ENCODE peak calls at places on chromosomes 1 and 21, in ten cellular contexts. R is nephron progenitor cell, I is kidney epithelial cell, B is lung, L is MM.1S, J is brain microvascular endothelial cell, F is GM12865, A is neural crest cell, K is glutamatergic neuron, V is endodermal cell. D is an unnamed sample.

GRCh38 chr1:147669475-147670318 is 627 bp downstream of the ACP6 start:
- DNase-seq in R (peak; percentile 64), I (no peak), B (peak; percentile 56), L (peak; percentile 96), J (peak; percentile 34), F (peak; percentile 69), A (peak; percentile 47), K (peak; percentile 62), V (peak; percentile 84), D (peak; percentile 78)

GRCh38 chr1:180571060-180571831 is 12.5 kb downstream of the OVAAL start:
- DNase-seq in R (no peak), I (no peak), B (no peak), L (no peak), J (no peak), F (no peak), A (no peak), K (no peak), V (no peak), D (peak; percentile 74)

GRCh38 chr1:6358757-6359567 is 34.6 kb downstream of the ACOT7 start:
- DNase-seq in R (no peak), I (no peak), B (no peak), L (no peak), J (peak; percentile 61), F (peak; percentile 73), A (no peak), K (no peak), V (no peak), D (peak; percentile 56)

GRCh38 chr1:228264100-228264816 is 56.4 kb downstream of the OBSCN start:
- DNase-seq in R (no peak), I (no peak), B (peak; percentile 25), L (no peak), J (no peak), F (no peak), A (no peak), K (no peak), V (no peak), D (no peak)

GRCh38 chr1:44571712-44572571 is 102.3 kb downstream of the TMEM53 start:
- DNase-seq in R (no peak), I (no peak), B (no peak), L (peak; percentile 57), J (no peak), F (peak; percentile 47), A (no peak), K (no peak), V (no peak), D (peak; percentile 34)

GRCh38 chr21:34260598-34260997 is 103.2 kb upstream of the KCNE2 start:
- DNase-seq in R (no peak), I (no peak), B (no peak), L (no peak), J (no peak), F (no peak), A (no peak), K (no peak), V (peak; percentile 50), D (no peak)

GRCh38 chr1:116762781-116763115 is 8.5 kb downstream of the CD2 start:
- DNase-seq in R (no peak), I (no peak), B (peak; percentile 22), L (no peak), J (no peak), F (peak; percentile 63), A (no peak), K (no peak), V (no peak), D (no peak)

GRCh38 chr21:45330075-45330781 is 42.5 kb upstream of the POFUT2 start:
- DNase-seq in R (no peak), I (peak; percentile 93), B (peak; percentile 88), L (no peak), J (peak; percentile 74), F (no peak), A (no peak), K (no peak), V (peak; percentile 90), D (peak; percentile 74)

GRCh38 chr1:85554630-85555327 is 25.8 kb upstream of the CCN1 start:
- DNase-seq in R (no peak), I (no peak), B (no peak), L (no peak), J (no peak), F (no peak), A (no peak), K (no peak), V (no peak), D (peak; percentile 59)

DNA sequence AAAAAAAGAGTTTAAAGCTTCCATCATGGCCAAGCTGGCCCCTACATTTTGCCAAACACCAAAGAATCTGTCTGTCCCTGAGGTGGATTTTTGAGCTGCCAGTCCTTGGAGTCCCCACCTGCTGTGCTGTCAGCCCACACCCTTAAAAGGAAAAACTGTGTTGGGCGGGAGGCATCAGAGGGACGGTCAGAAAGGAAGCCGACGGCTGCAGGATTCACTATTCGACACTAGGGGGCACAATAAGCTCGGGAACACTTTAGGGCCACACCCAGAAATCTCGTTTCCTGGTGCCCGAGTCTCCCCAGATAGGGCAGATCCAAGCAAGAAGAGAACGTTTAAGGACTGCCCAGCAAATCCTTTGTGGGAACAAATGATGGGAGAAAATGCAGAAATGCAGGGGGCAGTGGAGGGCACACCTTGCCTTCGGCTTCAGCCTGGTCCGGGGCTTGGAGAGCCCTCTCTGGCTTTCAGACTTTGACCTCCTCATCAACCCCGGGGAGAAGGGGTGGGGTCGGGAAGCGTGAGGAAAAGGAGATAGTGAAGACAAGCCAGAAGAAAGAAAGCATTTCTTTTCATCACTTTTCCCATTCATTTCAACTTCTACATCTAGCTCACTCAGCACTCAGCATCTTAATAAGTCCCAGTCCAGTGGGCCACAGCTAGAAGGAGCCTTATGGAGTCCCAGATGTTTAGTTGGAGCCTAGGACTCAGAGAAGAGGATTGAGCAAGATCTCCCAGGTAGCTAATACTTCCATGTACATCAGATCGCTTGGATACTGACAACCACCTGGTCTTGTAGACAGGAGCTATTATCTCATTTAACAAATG is 5.0 kb upstream of the CTTNBP2NL start:
- DNase-seq in R (peak; percentile 83), I (peak; percentile 70), B (peak; percentile 90), L (peak; percentile 68), J (peak; percentile 90), F (peak; percentile 89), A (peak; percentile 85), K (peak; percentile 83), V (peak; percentile 97), D (peak; percentile 94)
- TF ChIP-seq CTCF in R (peak; percentile 86), I (peak; percentile 84), B (peak; percentile 93), L (peak; percentile 67), J (peak; percentile 91), F (peak; percentile 81), A (peak; percentile 94), K (peak; percentile 94), V (peak; percentile 96), D (peak; percentile 92)

DNA sequence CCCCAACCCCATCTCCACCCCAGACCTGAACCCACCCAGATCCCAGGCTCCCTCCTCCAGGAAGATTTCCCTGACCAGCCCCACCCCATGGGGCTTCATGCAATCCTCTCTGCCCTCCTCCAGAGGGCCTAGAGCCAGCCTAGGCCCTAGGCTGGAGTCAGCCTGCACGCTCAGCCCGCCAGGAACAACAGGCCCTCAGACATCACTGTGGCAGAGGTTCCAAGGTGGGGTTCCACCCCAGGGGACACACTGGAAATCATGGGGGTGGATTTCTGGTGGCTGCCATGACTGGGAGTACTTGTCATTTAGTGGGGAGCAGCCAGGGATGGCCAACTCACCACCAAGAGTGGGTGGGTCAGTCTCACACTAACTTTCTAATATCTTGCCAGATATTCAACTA is 122.0 kb downstream of the GLIS1 start:
- DNase-seq in R (no peak), I (no peak), B (no peak), L (no peak), J (no peak), F (no peak), A (no peak), K (no peak), V (peak; percentile 77), D (no peak)
- TF ChIP-seq CTCF in R (no peak), I (no peak), B (no peak), L (no peak), J (peak; percentile 43), F (no peak), A (no peak), K (no peak), V (peak; percentile 64), D (peak; percentile 19)

GRCh38 chr1:153616885-153617428 is 832 bp upstream of the S100A14 start:
- DNase-seq in R (no peak), I (no peak), B (peak; percentile 64), L (no peak), J (no peak), F (no peak), A (no peak), K (no peak), V (peak; percentile 56), D (peak; percentile 85)

GRCh38 chr1:153616144-153616884 is at the start of gene S100A14:
- DNase-seq in R (no peak), I (no peak), B (peak; percentile 90), L (no peak), J (no peak), F (no peak), A (no peak), K (no peak), V (peak; percentile 68), D (peak; percentile 96)

GRCh38 chr1:153619171-153619570 is 3.0 kb upstream of the S100A14 start:
- DNase-seq in R (no peak), I (no peak), B (no peak), L (no peak), J (no peak), F (no peak), A (no peak), K (no peak), V (no peak), D (no peak)

GRCh38 chr1:153615406-153615805 is 719 bp downstream of the S100A14 start:
- DNase-seq in R (no peak), I (no peak), B (no peak), L (no peak), J (no peak), F (no peak), A (no peak), K (no peak), V (no peak), D (peak; percentile 70)

DNA sequence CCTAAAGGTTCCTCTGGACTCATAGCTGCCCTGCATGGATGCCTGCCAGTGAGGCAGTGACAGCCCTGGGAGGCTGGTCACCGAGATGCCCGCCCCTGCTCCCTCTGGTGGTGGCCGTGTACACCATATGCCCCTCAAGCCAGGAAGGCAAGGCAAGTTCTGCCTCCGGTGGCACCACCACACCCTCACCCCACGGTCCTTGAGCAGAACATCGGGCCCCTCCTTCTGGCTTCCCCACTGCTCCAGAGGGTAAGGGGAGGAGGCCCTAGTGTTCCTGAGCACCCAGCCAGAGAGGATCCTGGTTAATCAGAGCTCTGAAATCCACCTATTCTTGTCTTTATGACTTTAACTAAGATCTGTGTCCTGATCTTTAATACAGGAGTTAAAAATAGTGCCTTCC is 1.6 kb upstream of the S100A14 start:
- DNase-seq in R (peak; percentile 58), I (no peak), B (peak; percentile 80), L (peak; percentile 75), J (no peak), F (no peak), A (peak; percentile 49), K (peak; percentile 75), V (peak; percentile 88), D (peak; percentile 86)
- TF ChIP-seq CTCF in R (peak; percentile 37), I (peak; percentile 90), B (peak; percentile 65), L (peak; percentile 97), J (no peak), F (no peak), A (peak; percentile 63), K (peak; percentile 61), V (peak; percentile 75), D (peak; percentile 86)

GRCh38 chr1:42403880-42404400 is 23.3 kb downstream of the RIMKLA start:
- DNase-seq in R (no peak), I (no peak), B (no peak), L (no peak), J (no peak), F (no peak), A (no peak), K (no peak), V (no peak), D (no peak)
- TF ChIP-seq CTCF in R (no peak), I (no peak), B (no peak), L (no peak), J (no peak), F (no peak), A (no peak), K (no peak), V (peak; percentile 54), D (no peak)